ENCODE peak calls at places on chromosomes 7 and 10, in five cellular contexts. One of them, this sample, is unnamed.
A peak's percentile ranks its signal among the peaks of the same experiment; 100 is the strongest.

GRCh38 chr10:31320598-31321211 is 1.7 kb downstream of the ZEB1 start:
- DNase-seq in H9: peak; percentile 33
- DNase-seq in NCI-H2171 treated with DMSO at 0.1 percent for 48 hours: peak; percentile 68
- DNase-seq in stromal cell of bone marrow: no peak
- DNase-seq in memory B cell: peak; percentile 21
- DNase-seq in this sample: peak; percentile 61

GRCh38 chr10:11901454-11902431 is 78.6 kb downstream of the PROSER2 start:
- DNase-seq in H9: peak; percentile 27
- DNase-seq in NCI-H2171 treated with DMSO at 0.1 percent for 48 hours: no peak
- DNase-seq in stromal cell of bone marrow: no peak
- DNase-seq in memory B cell: no peak
- DNase-seq in this sample: no peak

GRCh38 chr10:110644598-110645462 is 694 bp downstream of the RBM20 start:
- DNase-seq in H9: no peak
- DNase-seq in NCI-H2171 treated with DMSO at 0.1 percent for 48 hours: no peak
- DNase-seq in stromal cell of bone marrow: no peak
- DNase-seq in memory B cell: no peak
- DNase-seq in this sample: no peak

GRCh38 chr7:100602889-100603696 is 930 bp downstream of the PCOLCE start:
- DNase-seq in H9: peak; percentile 92
- DNase-seq in NCI-H2171 treated with DMSO at 0.1 percent for 48 hours: no peak
- DNase-seq in stromal cell of bone marrow: peak; percentile 74
- DNase-seq in memory B cell: no peak
- DNase-seq in this sample: peak; percentile 79

GRCh38 chr10:14524692-14525091 is 194.0 kb upstream of the FRMD4A start:
- DNase-seq in H9: no peak
- DNase-seq in NCI-H2171 treated with DMSO at 0.1 percent for 48 hours: no peak
- DNase-seq in stromal cell of bone marrow: no peak
- DNase-seq in memory B cell: no peak
- DNase-seq in this sample: no peak

GRCh38 chr10:11746883-11747539 is 4.8 kb downstream of the ECHDC3 start:
- DNase-seq in H9: no peak
- DNase-seq in NCI-H2171 treated with DMSO at 0.1 percent for 48 hours: no peak
- DNase-seq in stromal cell of bone marrow: no peak
- DNase-seq in memory B cell: no peak
- DNase-seq in this sample: no peak

GRCh38 chr10:61749271-61749670 is 86.5 kb downstream of the CABCOCO1 start:
- DNase-seq in H9: no peak
- DNase-seq in NCI-H2171 treated with DMSO at 0.1 percent for 48 hours: no peak
- DNase-seq in stromal cell of bone marrow: no peak
- DNase-seq in memory B cell: no peak
- DNase-seq in this sample: no peak

GRCh38 chr7:16942929-16943509 is 61.2 kb upstream of the AGR3 start:
- DNase-seq in H9: no peak
- DNase-seq in NCI-H2171 treated with DMSO at 0.1 percent for 48 hours: no peak
- DNase-seq in stromal cell of bone marrow: no peak
- DNase-seq in memory B cell: no peak
- DNase-seq in this sample: no peak

GRCh38 chr7:55223023-55223422 is 142.1 kb upstream of the LANCL2 start:
- DNase-seq in H9: no peak
- DNase-seq in NCI-H2171 treated with DMSO at 0.1 percent for 48 hours: no peak
- DNase-seq in stromal cell of bone marrow: no peak
- DNase-seq in memory B cell: no peak
- DNase-seq in this sample: no peak

GRCh38 chr7:149624006-149624405 is 126.4 kb upstream of the ZNF746 start:
- DNase-seq in H9: no peak
- DNase-seq in NCI-H2171 treated with DMSO at 0.1 percent for 48 hours: peak; percentile 8
- DNase-seq in stromal cell of bone marrow: no peak
- DNase-seq in memory B cell: peak; percentile 30
- DNase-seq in this sample: peak; percentile 53

GRCh38 chr10:118253397-118253796 is 88.7 kb downstream of the FAM204A start:
- DNase-seq in H9: no peak
- DNase-seq in NCI-H2171 treated with DMSO at 0.1 percent for 48 hours: no peak
- DNase-seq in stromal cell of bone marrow: no peak
- DNase-seq in memory B cell: no peak
- DNase-seq in this sample: no peak

GRCh38 chr7:80346704-80347103 is 165.2 kb downstream of the GNAT3 start:
- DNase-seq in H9: no peak
- DNase-seq in NCI-H2171 treated with DMSO at 0.1 percent for 48 hours: no peak
- DNase-seq in stromal cell of bone marrow: no peak
- DNase-seq in memory B cell: no peak
- DNase-seq in this sample: no peak

GRCh38 chr7:18570890-18571478 is 75.4 kb downstream of the HDAC9 start:
- DNase-seq in H9: no peak
- DNase-seq in NCI-H2171 treated with DMSO at 0.1 percent for 48 hours: peak; percentile 32
- DNase-seq in stromal cell of bone marrow: peak; percentile 52
- DNase-seq in memory B cell: no peak
- DNase-seq in this sample: no peak

GRCh38 chr10:24858244-24858907 is 94.0 kb downstream of the PRTFDC1 start:
- DNase-seq in H9: no peak
- DNase-seq in NCI-H2171 treated with DMSO at 0.1 percent for 48 hours: peak; percentile 77
- DNase-seq in stromal cell of bone marrow: no peak
- DNase-seq in memory B cell: no peak
- DNase-seq in this sample: no peak

GRCh38 chr10:21173964-21174669 is 277.0 kb upstream of the NEBL start:
- DNase-seq in H9: peak; percentile 65
- DNase-seq in NCI-H2171 treated with DMSO at 0.1 percent for 48 hours: peak; percentile 61
- DNase-seq in stromal cell of bone marrow: no peak
- DNase-seq in memory B cell: no peak
- DNase-seq in this sample: peak; percentile 77

GRCh38 chr7:127874049-127874636 is 157.1 kb downstream of the LRRC4 start:
- DNase-seq in H9: no peak
- DNase-seq in NCI-H2171 treated with DMSO at 0.1 percent for 48 hours: peak; percentile 64
- DNase-seq in stromal cell of bone marrow: no peak
- DNase-seq in memory B cell: no peak
- DNase-seq in this sample: no peak

GRCh38 chr7:102273749-102274712 is 12.6 kb upstream of the SH2B2 start:
- DNase-seq in H9: peak; percentile 68
- DNase-seq in NCI-H2171 treated with DMSO at 0.1 percent for 48 hours: no peak
- DNase-seq in stromal cell of bone marrow: peak; percentile 6
- DNase-seq in memory B cell: no peak
- DNase-seq in this sample: no peak